ENCODE peak calls at places on chromosomes 7 and 10, in ten cellular contexts. One of them, this sample, is unnamed.

GRCh38 chr7:81299272-81299671 is 380.4 kb upstream of the SEMA3C start:
- DNase-seq in HFFc6: peak; percentile 96
- DNase-seq in HT1080: peak; percentile 95
- DNase-seq in stimulated activated CD8-positive, alpha-beta memory T cell treated with anti-CD3 and anti-CD28 coated beads, Interleukin-7, amount 100 ng/mL, for 24 hours: no peak
- DNase-seq in ecto neural progenitor cell: no peak
- DNase-seq in astrocyte of the cerebellum: peak; percentile 92
- DNase-seq in NCI-H1694 treated with DMSO at 0.1 percent for 48 hours: no peak
- DNase-seq in stimulated activated CD4-positive, alpha-beta T cell treated with anti-CD3 and anti-CD28 coated beads, Interleukin-4, amount 100 ng/mL, for 1 hour: no peak
- DNase-seq in Calu3: peak; percentile 25
- DNase-seq in T-helper 17 cell: no peak
- DNase-seq in this sample: no peak

GRCh38 chr7:2567663-2568238 is 9.0 kb downstream of the IQCE start:
- DNase-seq in HFFc6: peak; percentile 43
- DNase-seq in stimulated activated CD8-positive, alpha-beta memory T cell treated with anti-CD3 and anti-CD28 coated beads, Interleukin-7, amount 100 ng/mL, for 24 hours: no peak
- DNase-seq in Calu3: peak; percentile 30
- DNase-seq in HT1080: no peak
- DNase-seq in T-helper 17 cell: no peak
- DNase-seq in NCI-H1694 treated with DMSO at 0.1 percent for 48 hours: peak; percentile 44
- DNase-seq in ecto neural progenitor cell: peak; percentile 64
- DNase-seq in astrocyte of the cerebellum: peak; percentile 33
- DNase-seq in stimulated activated CD4-positive, alpha-beta T cell treated with anti-CD3 and anti-CD28 coated beads, Interleukin-4, amount 100 ng/mL, for 1 hour: no peak
- DNase-seq in this sample: no peak

GRCh38 chr7:18499407-18500197 is 4.1 kb downstream of the HDAC9 start:
- DNase-seq in ecto neural progenitor cell: no peak
- DNase-seq in Calu3: peak; percentile 52
- DNase-seq in T-helper 17 cell: no peak
- DNase-seq in HFFc6: no peak
- DNase-seq in NCI-H1694 treated with DMSO at 0.1 percent for 48 hours: no peak
- DNase-seq in HT1080: no peak
- DNase-seq in stimulated activated CD8-positive, alpha-beta memory T cell treated with anti-CD3 and anti-CD28 coated beads, Interleukin-7, amount 100 ng/mL, for 24 hours: no peak
- DNase-seq in stimulated activated CD4-positive, alpha-beta T cell treated with anti-CD3 and anti-CD28 coated beads, Interleukin-4, amount 100 ng/mL, for 1 hour: no peak
- DNase-seq in astrocyte of the cerebellum: no peak
- DNase-seq in this sample: no peak

GRCh38 chr7:127017196-127017595 is 235.5 kb downstream of the GRM8 start:
- DNase-seq in ecto neural progenitor cell: no peak
- DNase-seq in Calu3: no peak
- DNase-seq in NCI-H1694 treated with DMSO at 0.1 percent for 48 hours: no peak
- DNase-seq in HFFc6: no peak
- DNase-seq in HT1080: no peak
- DNase-seq in T-helper 17 cell: no peak
- DNase-seq in astrocyte of the cerebellum: no peak
- DNase-seq in stimulated activated CD8-positive, alpha-beta memory T cell treated with anti-CD3 and anti-CD28 coated beads, Interleukin-7, amount 100 ng/mL, for 24 hours: no peak
- DNase-seq in stimulated activated CD4-positive, alpha-beta T cell treated with anti-CD3 and anti-CD28 coated beads, Interleukin-4, amount 100 ng/mL, for 1 hour: no peak
- DNase-seq in this sample: no peak

GRCh38 chr10:71621783-71622526 is 97.6 kb downstream of the C10orf105 start:
- DNase-seq in stimulated activated CD8-positive, alpha-beta memory T cell treated with anti-CD3 and anti-CD28 coated beads, Interleukin-7, amount 100 ng/mL, for 24 hours: no peak
- DNase-seq in HT1080: peak; percentile 45
- DNase-seq in astrocyte of the cerebellum: peak; percentile 12
- DNase-seq in Calu3: peak; percentile 61
- DNase-seq in ecto neural progenitor cell: no peak
- DNase-seq in HFFc6: peak; percentile 44
- DNase-seq in NCI-H1694 treated with DMSO at 0.1 percent for 48 hours: no peak
- DNase-seq in T-helper 17 cell: no peak
- DNase-seq in stimulated activated CD4-positive, alpha-beta T cell treated with anti-CD3 and anti-CD28 coated beads, Interleukin-4, amount 100 ng/mL, for 1 hour: no peak
- DNase-seq in this sample: peak; percentile 25

GRCh38 chr10:130737622-130738021 is 573.9 kb downstream of the TCERG1L start:
- DNase-seq in stimulated activated CD4-positive, alpha-beta T cell treated with anti-CD3 and anti-CD28 coated beads, Interleukin-4, amount 100 ng/mL, for 1 hour: no peak
- DNase-seq in HT1080: no peak
- DNase-seq in HFFc6: no peak
- DNase-seq in NCI-H1694 treated with DMSO at 0.1 percent for 48 hours: no peak
- DNase-seq in astrocyte of the cerebellum: no peak
- DNase-seq in ecto neural progenitor cell: peak; percentile 63
- DNase-seq in stimulated activated CD8-positive, alpha-beta memory T cell treated with anti-CD3 and anti-CD28 coated beads, Interleukin-7, amount 100 ng/mL, for 24 hours: no peak
- DNase-seq in Calu3: no peak
- DNase-seq in T-helper 17 cell: no peak
- DNase-seq in this sample: no peak

GRCh38 chr7:142795339-142795863 is 24.6 kb downstream of the PRSS2 start:
- DNase-seq in astrocyte of the cerebellum: no peak
- DNase-seq in HT1080: peak; percentile 25
- DNase-seq in stimulated activated CD8-positive, alpha-beta memory T cell treated with anti-CD3 and anti-CD28 coated beads, Interleukin-7, amount 100 ng/mL, for 24 hours: no peak
- DNase-seq in T-helper 17 cell: peak; percentile 37
- DNase-seq in stimulated activated CD4-positive, alpha-beta T cell treated with anti-CD3 and anti-CD28 coated beads, Interleukin-4, amount 100 ng/mL, for 1 hour: peak; percentile 67
- DNase-seq in NCI-H1694 treated with DMSO at 0.1 percent for 48 hours: no peak
- DNase-seq in Calu3: peak; percentile 14
- DNase-seq in HFFc6: no peak
- DNase-seq in ecto neural progenitor cell: no peak
- DNase-seq in this sample: no peak

GRCh38 chr7:36264123-36264916 is 111.3 kb downstream of the EEPD1 start:
- DNase-seq in HFFc6: no peak
- DNase-seq in ecto neural progenitor cell: no peak
- DNase-seq in T-helper 17 cell: no peak
- DNase-seq in astrocyte of the cerebellum: no peak
- DNase-seq in Calu3: no peak
- DNase-seq in HT1080: no peak
- DNase-seq in stimulated activated CD8-positive, alpha-beta memory T cell treated with anti-CD3 and anti-CD28 coated beads, Interleukin-7, amount 100 ng/mL, for 24 hours: no peak
- DNase-seq in NCI-H1694 treated with DMSO at 0.1 percent for 48 hours: no peak
- DNase-seq in stimulated activated CD4-positive, alpha-beta T cell treated with anti-CD3 and anti-CD28 coated beads, Interleukin-4, amount 100 ng/mL, for 1 hour: no peak
- DNase-seq in this sample: no peak

GRCh38 chr10:88525371-88526079 is 57.6 kb downstream of the RNLS start:
- DNase-seq in ecto neural progenitor cell: no peak
- DNase-seq in Calu3: peak; percentile 64
- DNase-seq in HT1080: peak; percentile 61
- DNase-seq in stimulated activated CD8-positive, alpha-beta memory T cell treated with anti-CD3 and anti-CD28 coated beads, Interleukin-7, amount 100 ng/mL, for 24 hours: no peak
- DNase-seq in HFFc6: peak; percentile 57
- DNase-seq in T-helper 17 cell: no peak
- DNase-seq in astrocyte of the cerebellum: peak; percentile 59
- DNase-seq in NCI-H1694 treated with DMSO at 0.1 percent for 48 hours: no peak
- DNase-seq in stimulated activated CD4-positive, alpha-beta T cell treated with anti-CD3 and anti-CD28 coated beads, Interleukin-4, amount 100 ng/mL, for 1 hour: no peak
- DNase-seq in this sample: peak; percentile 36

GRCh38 chr7:351256-351655 is 61.3 kb downstream of the FOXL3 start:
- DNase-seq in HFFc6: no peak
- DNase-seq in Calu3: no peak
- DNase-seq in stimulated activated CD8-positive, alpha-beta memory T cell treated with anti-CD3 and anti-CD28 coated beads, Interleukin-7, amount 100 ng/mL, for 24 hours: no peak
- DNase-seq in astrocyte of the cerebellum: no peak
- DNase-seq in NCI-H1694 treated with DMSO at 0.1 percent for 48 hours: no peak
- DNase-seq in stimulated activated CD4-positive, alpha-beta T cell treated with anti-CD3 and anti-CD28 coated beads, Interleukin-4, amount 100 ng/mL, for 1 hour: peak; percentile 65
- DNase-seq in ecto neural progenitor cell: no peak
- DNase-seq in HT1080: no peak
- DNase-seq in T-helper 17 cell: peak; percentile 46
- DNase-seq in this sample: peak; percentile 14

GRCh38 chr7:151172273-151173141 is 5.0 kb upstream of the GBX1 start:
- DNase-seq in NCI-H1694 treated with DMSO at 0.1 percent for 48 hours: peak; percentile 75
- DNase-seq in ecto neural progenitor cell: peak; percentile 89
- DNase-seq in HFFc6: peak; percentile 41
- DNase-seq in Calu3: peak; percentile 79
- DNase-seq in HT1080: peak; percentile 65
- DNase-seq in T-helper 17 cell: peak; percentile 78
- DNase-seq in stimulated activated CD4-positive, alpha-beta T cell treated with anti-CD3 and anti-CD28 coated beads, Interleukin-4, amount 100 ng/mL, for 1 hour: peak; percentile 79
- DNase-seq in stimulated activated CD8-positive, alpha-beta memory T cell treated with anti-CD3 and anti-CD28 coated beads, Interleukin-7, amount 100 ng/mL, for 24 hours: peak; percentile 60
- DNase-seq in astrocyte of the cerebellum: peak; percentile 18
- DNase-seq in this sample: peak; percentile 84

GRCh38 chr10:29648983-29649268 is 14.2 kb upstream of the SVIL start:
- DNase-seq in stimulated activated CD8-positive, alpha-beta memory T cell treated with anti-CD3 and anti-CD28 coated beads, Interleukin-7, amount 100 ng/mL, for 24 hours: no peak
- DNase-seq in HFFc6: peak; percentile 20
- DNase-seq in ecto neural progenitor cell: no peak
- DNase-seq in Calu3: peak; percentile 10
- DNase-seq in HT1080: peak; percentile 35
- DNase-seq in T-helper 17 cell: no peak
- DNase-seq in stimulated activated CD4-positive, alpha-beta T cell treated with anti-CD3 and anti-CD28 coated beads, Interleukin-4, amount 100 ng/mL, for 1 hour: no peak
- DNase-seq in NCI-H1694 treated with DMSO at 0.1 percent for 48 hours: no peak
- DNase-seq in astrocyte of the cerebellum: no peak
- DNase-seq in this sample: no peak

GRCh38 chr7:70573202-70573810 is 558.6 kb upstream of the GALNT17 start:
- DNase-seq in stimulated activated CD8-positive, alpha-beta memory T cell treated with anti-CD3 and anti-CD28 coated beads, Interleukin-7, amount 100 ng/mL, for 24 hours: no peak
- DNase-seq in NCI-H1694 treated with DMSO at 0.1 percent for 48 hours: peak; percentile 69
- DNase-seq in T-helper 17 cell: no peak
- DNase-seq in ecto neural progenitor cell: peak; percentile 76
- DNase-seq in HT1080: no peak
- DNase-seq in stimulated activated CD4-positive, alpha-beta T cell treated with anti-CD3 and anti-CD28 coated beads, Interleukin-4, amount 100 ng/mL, for 1 hour: no peak
- DNase-seq in Calu3: no peak
- DNase-seq in HFFc6: no peak
- DNase-seq in astrocyte of the cerebellum: peak; percentile 79
- DNase-seq in this sample: no peak

GRCh38 chr7:25597881-25598456 is 369.7 kb upstream of the NPVF start:
- DNase-seq in ecto neural progenitor cell: no peak
- DNase-seq in stimulated activated CD8-positive, alpha-beta memory T cell treated with anti-CD3 and anti-CD28 coated beads, Interleukin-7, amount 100 ng/mL, for 24 hours: no peak
- DNase-seq in T-helper 17 cell: no peak
- DNase-seq in astrocyte of the cerebellum: no peak
- DNase-seq in HFFc6: no peak
- DNase-seq in NCI-H1694 treated with DMSO at 0.1 percent for 48 hours: no peak
- DNase-seq in Calu3: peak; percentile 4
- DNase-seq in stimulated activated CD4-positive, alpha-beta T cell treated with anti-CD3 and anti-CD28 coated beads, Interleukin-4, amount 100 ng/mL, for 1 hour: no peak
- DNase-seq in HT1080: no peak
- DNase-seq in this sample: peak; percentile 77

GRCh38 chr7:23216021-23216420 is 30.6 kb upstream of the GPNMB start:
- DNase-seq in stimulated activated CD4-positive, alpha-beta T cell treated with anti-CD3 and anti-CD28 coated beads, Interleukin-4, amount 100 ng/mL, for 1 hour: no peak
- DNase-seq in astrocyte of the cerebellum: no peak
- DNase-seq in stimulated activated CD8-positive, alpha-beta memory T cell treated with anti-CD3 and anti-CD28 coated beads, Interleukin-7, amount 100 ng/mL, for 24 hours: no peak
- DNase-seq in HFFc6: no peak
- DNase-seq in NCI-H1694 treated with DMSO at 0.1 percent for 48 hours: no peak
- DNase-seq in T-helper 17 cell: no peak
- DNase-seq in HT1080: no peak
- DNase-seq in Calu3: no peak
- DNase-seq in ecto neural progenitor cell: no peak
- DNase-seq in this sample: no peak

GRCh38 chr7:155850730-155851678 is 38.7 kb upstream of the SHH start:
- DNase-seq in ecto neural progenitor cell: peak; percentile 18
- DNase-seq in stimulated activated CD4-positive, alpha-beta T cell treated with anti-CD3 and anti-CD28 coated beads, Interleukin-4, amount 100 ng/mL, for 1 hour: no peak
- DNase-seq in Calu3: no peak
- DNase-seq in HFFc6: no peak
- DNase-seq in HT1080: no peak
- DNase-seq in stimulated activated CD8-positive, alpha-beta memory T cell treated with anti-CD3 and anti-CD28 coated beads, Interleukin-7, amount 100 ng/mL, for 24 hours: no peak
- DNase-seq in T-helper 17 cell: no peak
- DNase-seq in NCI-H1694 treated with DMSO at 0.1 percent for 48 hours: no peak
- DNase-seq in astrocyte of the cerebellum: no peak
- DNase-seq in this sample: no peak

GRCh38 chr10:19063991-19064390 is 15.4 kb downstream of the MALRD1 start:
- DNase-seq in Calu3: no peak
- DNase-seq in astrocyte of the cerebellum: no peak
- DNase-seq in ecto neural progenitor cell: no peak
- DNase-seq in T-helper 17 cell: no peak
- DNase-seq in HT1080: no peak
- DNase-seq in NCI-H1694 treated with DMSO at 0.1 percent for 48 hours: no peak
- DNase-seq in stimulated activated CD8-positive, alpha-beta memory T cell treated with anti-CD3 and anti-CD28 coated beads, Interleukin-7, amount 100 ng/mL, for 24 hours: no peak
- DNase-seq in HFFc6: no peak
- DNase-seq in stimulated activated CD4-positive, alpha-beta T cell treated with anti-CD3 and anti-CD28 coated beads, Interleukin-4, amount 100 ng/mL, for 1 hour: no peak
- DNase-seq in this sample: no peak

GRCh38 chr10:68647928-68648327 is 73.1 kb upstream of the CCAR1 start:
- DNase-seq in ecto neural progenitor cell: no peak
- DNase-seq in NCI-H1694 treated with DMSO at 0.1 percent for 48 hours: no peak
- DNase-seq in stimulated activated CD8-positive, alpha-beta memory T cell treated with anti-CD3 and anti-CD28 coated beads, Interleukin-7, amount 100 ng/mL, for 24 hours: no peak
- DNase-seq in stimulated activated CD4-positive, alpha-beta T cell treated with anti-CD3 and anti-CD28 coated beads, Interleukin-4, amount 100 ng/mL, for 1 hour: no peak
- DNase-seq in astrocyte of the cerebellum: peak; percentile 74
- DNase-seq in HT1080: peak; percentile 65
- DNase-seq in Calu3: no peak
- DNase-seq in T-helper 17 cell: no peak
- DNase-seq in HFFc6: peak; percentile 89
- DNase-seq in this sample: no peak